ENCODE peak calls at places on chromosomes 1 and 21, in five cellular contexts. M, B, V, U and E are unnamed samples.
A peak's percentile ranks its signal among the peaks of the same experiment; 100 is the strongest.

GRCh38 chr1:21594935-21595897 is 73.9 kb downstream of the RAP1GAP start:
- DNase-seq in M (no peak), B (peak; percentile 47), V (peak; percentile 74), U (peak; percentile 48), E (no peak)

GRCh38 chr1:106910798-106911197 is 145.7 kb upstream of the PRMT6 start:
- DNase-seq in M (no peak), B (peak; percentile 24), V (no peak), U (no peak), E (no peak)

GRCh38 chr1:9384751-9385245 is 92.1 kb downstream of the SPSB1 start:
- DNase-seq in M (no peak), B (no peak), V (peak; percentile 70), U (no peak), E (peak; percentile 54)

GRCh38 chr21:31874817-31875216 is 2.0 kb downstream of the HUNK start:
- DNase-seq in M (no peak), B (no peak), V (no peak), U (no peak), E (no peak)

GRCh38 chr21:31490471-31490870 is 146.4 kb upstream of the TIAM1 start:
- DNase-seq in M (no peak), B (no peak), V (no peak), U (no peak), E (no peak)

GRCh38 chr1:12153181-12153785 is 13.5 kb upstream of the TNFRSF1B start:
- DNase-seq in M (peak; percentile 67), B (peak; percentile 81), V (peak; percentile 92), U (peak; percentile 69), E (no peak)

GRCh38 chr1:28886731-28887417 is 27.5 kb upstream of the EPB41 start:
- DNase-seq in M (peak; percentile 52), B (peak; percentile 72), V (peak; percentile 89), U (peak; percentile 52), E (peak; percentile 50)

GRCh38 chr1:201937624-201938212 is 8.6 kb downstream of the LMOD1 start:
- DNase-seq in M (peak; percentile 81), B (peak; percentile 88), V (no peak), U (no peak), E (no peak)

GRCh38 chr1:25711555-25712298 is 88.3 kb upstream of the SELENON start:
- DNase-seq in M (peak; percentile 41), B (peak; percentile 73), V (peak; percentile 76), U (no peak), E (no peak)
- H3K27ac ChIP-seq in M (no peak overlapping the region), B (peak overlapping the region; percentile 55), V (no peak overlapping the region), U (no peak overlapping the region), E (no peak overlapping the region)

GRCh38 chr1:169094897-169095569 is 11.5 kb upstream of the ATP1B1 start:
- DNase-seq in M (no peak), B (no peak), V (no peak), U (no peak), E (no peak)

GRCh38 chr1:169090900-169091311 is 15.6 kb upstream of the ATP1B1 start:
- DNase-seq in M (no peak), B (no peak), V (no peak), U (no peak), E (no peak)

GRCh38 chr1:169089776-169090175 is 16.7 kb upstream of the ATP1B1 start:
- DNase-seq in M (no peak), B (no peak), V (no peak), U (no peak), E (peak; percentile 36)

GRCh38 chr1:169090308-169090899 is 16.1 kb upstream of the ATP1B1 start:
- DNase-seq in M (no peak), B (no peak), V (no peak), U (no peak), E (no peak)

GRCh38 chr1:169091480-169091941 is 15.0 kb upstream of the ATP1B1 start:
- DNase-seq in M (no peak), B (no peak), V (no peak), U (no peak), E (no peak)
- H3K27ac ChIP-seq in M (no peak overlapping the region), B (no peak overlapping the region), V (no peak overlapping the region), U (no peak overlapping the region), E (peak overlapping the region; percentile 93)

GRCh38 chr1:234748713-234749112 is 138.7 kb upstream of the IRF2BP2 start:
- DNase-seq in M (no peak), B (no peak), V (no peak), U (no peak), E (no peak)

GRCh38 chr1:234752927-234753326 is 142.9 kb upstream of the IRF2BP2 start:
- DNase-seq in M (no peak), B (no peak), V (no peak), U (no peak), E (no peak)

GRCh38 chr1:234750922-234751595 is 141.1 kb upstream of the IRF2BP2 start:
- DNase-seq in M (no peak), B (no peak), V (no peak), U (no peak), E (no peak)

GRCh38 chr1:234753979-234754378 is 144.0 kb upstream of the IRF2BP2 start:
- DNase-seq in M (no peak), B (no peak), V (no peak), U (no peak), E (no peak)

GRCh38 chr1:234751678-234752077 is 141.7 kb upstream of the IRF2BP2 start:
- DNase-seq in M (no peak), B (no peak), V (no peak), U (no peak), E (no peak)
- H3K27ac ChIP-seq in M (no peak overlapping the region), B (no peak overlapping the region), V (no peak overlapping the region), U (peak overlapping the region; percentile 13), E (peak overlapping the region; percentile 96)

GRCh38 chr1:227775841-227776240 is 39.6 kb upstream of the PRSS38 start:
- DNase-seq in M (peak; percentile 59), B (no peak), V (no peak), U (no peak), E (no peak)
- H3K27ac ChIP-seq in M (peak overlapping the region; percentile 89), B (peak overlapping the region; percentile 34), V (no peak overlapping the region), U (no peak overlapping the region), E (peak overlapping the region; percentile 36)

GRCh38 chr1:181061891-181062777 is 26.4 kb upstream of the IER5 start:
- DNase-seq in M (no peak), B (no peak), V (peak; percentile 67), U (peak; percentile 8), E (no peak)

GRCh38 chr1:181062800-181063428 is 25.6 kb upstream of the IER5 start:
- DNase-seq in M (no peak), B (peak; percentile 67), V (no peak), U (peak; percentile 21), E (no peak)

GRCh38 chr1:181061487-181061886 is 27.0 kb upstream of the IER5 start:
- DNase-seq in M (no peak), B (no peak), V (no peak), U (no peak), E (no peak)

GRCh38 chr1:181064030-181064594 is 24.4 kb upstream of the IER5 start:
- DNase-seq in M (no peak), B (no peak), V (no peak), U (no peak), E (no peak)

DNA sequence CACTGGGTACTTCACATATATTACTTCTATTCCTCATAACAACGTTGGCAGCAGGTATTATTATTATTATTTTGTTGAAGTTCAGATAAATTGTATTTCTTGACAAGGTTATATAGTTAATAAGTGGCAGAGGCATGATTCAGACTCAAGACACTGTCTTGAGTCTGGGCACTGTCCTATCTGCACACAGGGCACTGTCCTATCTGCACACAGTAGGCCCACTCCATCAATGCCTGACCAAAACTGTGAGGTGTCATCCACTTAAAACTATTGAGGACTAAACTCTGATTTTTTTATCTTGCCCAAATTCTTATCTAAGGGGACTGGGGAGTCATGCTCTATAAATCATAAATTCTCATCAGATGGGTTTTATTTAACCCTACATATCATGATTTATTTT is 23.8 kb upstream of the IER5 start:
- DNase-seq in M (no peak), B (no peak), V (no peak), U (no peak), E (no peak)
- H3K27ac ChIP-seq in M (no peak overlapping the region), B (no peak overlapping the region), V (no peak overlapping the region), U (no peak overlapping the region), E (no peak overlapping the region)

DNA sequence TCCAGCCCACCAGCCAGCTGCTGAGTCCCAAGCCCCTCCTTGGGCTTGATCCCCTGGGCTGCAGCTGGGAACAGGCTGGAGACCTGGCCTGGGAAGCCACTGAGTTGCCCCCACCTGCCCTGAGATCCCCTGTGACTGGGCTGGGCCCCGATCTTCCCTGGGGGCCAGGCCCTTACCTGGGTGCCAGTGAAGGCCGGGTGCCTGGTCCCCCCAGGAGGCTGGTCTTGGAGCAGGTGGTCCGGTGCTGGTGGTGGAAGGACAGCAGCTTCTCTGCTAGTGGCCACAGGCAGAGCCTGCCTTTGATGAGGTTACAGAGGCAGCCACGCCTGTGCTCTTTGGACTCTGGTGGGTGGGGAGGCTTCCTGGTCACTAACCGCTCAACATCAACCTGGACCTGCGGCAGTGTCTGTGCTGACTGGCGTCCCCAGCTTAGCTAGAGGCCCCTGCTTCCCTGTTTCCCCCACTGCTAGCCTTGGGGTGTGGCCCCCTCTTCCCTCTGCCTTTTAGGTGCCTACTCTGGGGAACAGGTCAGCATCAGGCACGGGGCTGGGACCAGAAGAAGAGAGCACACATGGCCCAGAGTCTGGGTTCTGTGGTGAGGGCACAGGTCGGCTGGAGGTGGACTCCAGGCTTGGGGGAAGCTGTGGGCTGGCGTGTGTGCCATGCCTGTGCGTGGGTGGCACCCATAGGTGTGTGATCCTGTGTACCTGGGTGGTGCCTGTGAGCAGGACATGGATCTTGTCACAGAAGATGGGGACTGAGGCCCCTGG is at the start of gene EPS8L3:
- DNase-seq in M (no peak), B (no peak), V (no peak), U (no peak), E (no peak)
- H3K27ac ChIP-seq in M (peak within 1 kb of the TSS; percentile 12), B (no peak within 1 kb of the TSS), V (no peak within 1 kb of the TSS), U (peak within 1 kb of the TSS; percentile 83), E (no peak within 1 kb of the TSS)

DNA sequence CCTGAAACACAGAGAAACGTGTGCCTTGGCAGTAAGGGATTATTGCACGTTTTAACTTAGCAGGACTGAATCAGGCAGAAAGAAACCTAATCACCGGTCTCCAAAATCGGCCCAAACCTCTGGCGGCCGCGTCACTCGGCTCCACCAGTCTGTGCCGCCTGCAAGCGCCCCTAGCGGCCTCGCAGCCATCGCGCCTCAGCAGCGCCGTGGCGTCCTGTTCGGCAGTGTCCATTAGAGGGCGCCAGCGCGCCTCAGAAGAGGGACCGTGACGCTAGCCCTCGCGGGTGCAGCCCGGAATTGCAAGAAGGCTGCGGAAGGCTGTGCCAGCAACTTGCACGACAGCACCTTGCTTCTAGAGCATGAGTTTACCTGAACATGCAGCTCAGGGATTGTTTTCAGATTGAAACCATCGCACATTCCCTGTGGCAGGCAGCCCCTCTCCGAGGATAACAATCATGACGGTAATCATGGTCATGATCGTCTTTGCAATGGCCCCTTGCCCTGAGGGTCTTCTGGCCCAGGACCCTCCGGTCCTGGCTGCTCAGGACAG is 164.4 kb downstream of the TRIM33 start:
- DNase-seq in M (peak; percentile 73), B (peak; percentile 94), V (peak; percentile 97), U (peak; percentile 97), E (peak; percentile 63)
- H3K27ac ChIP-seq in M (no peak overlapping the region), B (peak overlapping the region; percentile 18), V (peak overlapping the region; percentile 76), U (peak overlapping the region; percentile 79), E (peak overlapping the region; percentile 75)